ENCODE peak calls at places on chromosome 19, in five cellular contexts. G, T, Q, J and K are unnamed samples.

GRCh38 chr19:33248104-33248503 is 22.5 kb upstream of the SLC7A10 start:
- DNase-seq in G (no peak), T (no peak), Q (no peak), J (no peak), K (no peak)

GRCh38 chr19:35039881-35040456 is 1.6 kb upstream of the HPN start:
- DNase-seq in G (no peak), T (no peak), Q (no peak), J (no peak), K (no peak)

GRCh38 chr19:343941-344624 is 513 bp downstream of the MIER2 start:
- DNase-seq in G (peak), T (no peak), Q (no peak), J (no peak), K (peak)

GRCh38 chr19:1251233-1251502 is 2.8 kb downstream of the MIDN start:
- DNase-seq in G (no peak), T (peak), Q (peak), J (no peak), K (peak)

GRCh38 chr19:39518458-39518857 is 3.5 kb downstream of the SELENOV start:
- DNase-seq in G (no peak), T (no peak), Q (no peak), J (no peak), K (no peak)

GRCh38 chr19:34096020-34096915 is 76.0 kb upstream of the LSM14A start:
- DNase-seq in G (no peak), T (no peak), Q (no peak), J (no peak), K (peak)

GRCh38 chr19:44748426-44749254 is at the start of gene BCL3:
- DNase-seq in G (peak), T (peak), Q (no peak), J (peak), K (peak)

GRCh38 chr19:44908074-44908835 is 2.7 kb downstream of the APOE start:
- DNase-seq in G (no peak), T (no peak), Q (no peak), J (no peak), K (no peak)

GRCh38 chr19:33758541-33759013 is 38.1 kb upstream of the KCTD15 start:
- DNase-seq in G (peak), T (no peak), Q (no peak), J (no peak), K (no peak)

GRCh38 chr19:28039677-28040381 is 1173.1 kb downstream of the UQCRFS1 start:
- DNase-seq in G (no peak), T (no peak), Q (no peak), J (no peak), K (no peak)

GRCh38 chr19:53989600-53990533 is 1.6 kb upstream of the CACNG6 start:
- DNase-seq in G (no peak), T (no peak), Q (no peak), J (no peak), K (no peak)

GRCh38 chr19:4930664-4931063 is 21.4 kb downstream of the UHRF1 start:
- DNase-seq in G (no peak), T (no peak), Q (no peak), J (no peak), K (no peak)

GRCh38 chr19:2798733-2799132 is 13.4 kb downstream of the THOP1 start:
- DNase-seq in G (no peak), T (no peak), Q (no peak), J (no peak), K (no peak)

GRCh38 chr19:3285647-3286176 is 61.3 kb downstream of the CELF5 start:
- DNase-seq in G (peak), T (no peak), Q (no peak), J (peak), K (no peak)

GRCh38 chr19:1213391-1214286 is 8.1 kb downstream of the STK11 start:
- DNase-seq in G (peak), T (peak), Q (no peak), J (peak), K (no peak)

GRCh38 chr19:56189785-56190184 is 7.8 kb downstream of the ZSCAN5B start:
- DNase-seq in G (no peak), T (no peak), Q (no peak), J (no peak), K (no peak)

GRCh38 chr19:39352549-39353285 is 10.5 kb downstream of the SAMD4B start:
- DNase-seq in G (no peak), T (no peak), Q (no peak), J (no peak), K (no peak)

GRCh38 chr19:39307233-39307821 is 11.1 kb downstream of the IFNL1 start:
- DNase-seq in G (peak), T (no peak), Q (peak), J (no peak), K (no peak)

GRCh38 chr19:1481893-1482360 is 2.9 kb upstream of the C19orf25 start:
- DNase-seq in G (no peak), T (no peak), Q (no peak), J (no peak), K (no peak)

GRCh38 chr19:56080669-56081401 is 40.3 kb downstream of the ZNF787 start:
- DNase-seq in G (peak), T (peak), Q (no peak), J (peak), K (peak)

GRCh38 chr19:14775855-14776254 is 2.5 kb downstream of the ADGRE2 start:
- DNase-seq in G (no peak), T (no peak), Q (peak), J (no peak), K (no peak)

GRCh38 chr19:51514866-51515481 is 13.4 kb upstream of the SIGLEC12 start:
- DNase-seq in G (no peak), T (no peak), Q (no peak), J (no peak), K (no peak)

GRCh38 chr19:50870417-50871089 is 2.7 kb upstream of the KLK2 start:
- DNase-seq in G (no peak), T (no peak), Q (no peak), J (no peak), K (peak)

GRCh38 chr19:43738780-43739211 is 16.0 kb downstream of the SMG9 start:
- DNase-seq in G (no peak), T (no peak), Q (no peak), J (no peak), K (no peak)

GRCh38 chr19:43575156-43575950 is at the start of the genes PINLYP and XRCC1:
- DNase-seq in G (peak), T (peak), Q (peak), J (peak), K (peak)

GRCh38 chr19:2542341-2543069 is 66.6 kb downstream of the GADD45B start:
- DNase-seq in G (no peak), T (no peak), Q (no peak), J (no peak), K (no peak)

GRCh38 chr19:42553292-42554045 is 25.2 kb upstream of the CEACAM1 start:
- DNase-seq in G (no peak), T (no peak), Q (peak), J (no peak), K (no peak)

GRCh38 chr19:511101-511841 is 4.0 kb downstream of the TPGS1 start:
- DNase-seq in G (peak), T (no peak), Q (no peak), J (peak), K (no peak)

GRCh38 chr19:2523630-2524311 is 47.8 kb downstream of the GADD45B start:
- DNase-seq in G (no peak), T (no peak), Q (no peak), J (no peak), K (no peak)

GRCh38 chr19:34963531-34964406 is at the start of gene ZNF792:
- DNase-seq in G (peak), T (peak), Q (no peak), J (peak), K (peak)

GRCh38 chr19:3722443-3723109 is 14.4 kb downstream of the TJP3 start:
- DNase-seq in G (no peak), T (no peak), Q (no peak), J (no peak), K (peak)

GRCh38 chr19:34178276-34178614 is 5.9 kb downstream of the LSM14A start:
- DNase-seq in G (no peak), T (no peak), Q (no peak), J (no peak), K (no peak)

GRCh38 chr19:4594199-4594598 is 34.7 kb upstream of the SEMA6B start:
- DNase-seq in G (no peak), T (no peak), Q (no peak), J (no peak), K (no peak)

GRCh38 chr19:33461256-33462111 is 60.1 kb downstream of the PEPD start:
- DNase-seq in G (peak), T (peak), Q (peak), J (no peak), K (no peak)

GRCh38 chr19:44050740-44051653 is 839 bp upstream of the ZNF223 start:
- DNase-seq in G (no peak), T (no peak), Q (no peak), J (peak), K (peak)

GRCh38 chr19:38224014-38224862 is at the start of gene DPF1:
- DNase-seq in G (peak), T (no peak), Q (no peak), J (peak), K (peak)
- TF ChIP-seq CTCF in G (peak), T (no peak), Q (no peak), J (peak), K (peak)

DNA sequence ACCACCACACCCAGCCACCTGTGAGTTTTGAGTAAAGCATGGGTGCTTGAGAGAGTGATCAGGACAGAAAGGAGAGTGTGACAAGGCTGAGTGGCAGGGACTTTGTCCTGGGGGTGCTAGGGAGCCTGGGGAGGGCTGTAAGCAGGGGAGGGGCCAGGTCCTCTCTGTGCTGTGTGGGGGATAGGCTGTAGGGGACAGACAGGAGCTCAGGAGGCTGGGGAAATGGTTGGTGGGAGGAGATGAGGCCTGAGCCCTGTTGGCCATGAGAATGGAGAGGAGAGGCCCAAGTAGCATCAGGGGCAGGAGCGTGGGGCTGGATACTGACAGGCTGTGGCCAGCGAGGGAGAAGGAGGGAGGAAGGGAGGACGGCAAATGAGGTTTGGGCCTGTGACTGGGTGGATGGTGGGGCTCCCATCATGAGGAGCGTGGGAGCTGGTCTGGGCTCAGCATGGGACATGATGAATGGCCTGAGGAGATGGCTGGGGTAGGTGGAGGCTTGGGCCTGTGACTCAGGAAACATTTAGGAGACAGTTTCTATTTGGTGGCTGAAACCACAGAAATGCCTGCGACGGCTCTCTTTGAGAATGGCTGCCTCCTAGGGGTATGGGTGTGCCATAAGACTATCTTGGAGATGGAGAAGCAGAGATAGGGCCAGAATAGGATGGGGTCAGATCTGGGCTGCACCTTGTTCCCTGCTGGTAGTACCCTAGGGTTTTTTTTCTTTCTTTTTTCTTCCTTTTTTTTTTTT is 25.0 kb downstream of the GRIN2D start:
- DNase-seq in G (no peak), T (no peak), Q (no peak), J (no peak), K (no peak)
- TF ChIP-seq CTCF in G (no peak), T (no peak), Q (no peak), J (no peak), K (no peak)

DNA sequence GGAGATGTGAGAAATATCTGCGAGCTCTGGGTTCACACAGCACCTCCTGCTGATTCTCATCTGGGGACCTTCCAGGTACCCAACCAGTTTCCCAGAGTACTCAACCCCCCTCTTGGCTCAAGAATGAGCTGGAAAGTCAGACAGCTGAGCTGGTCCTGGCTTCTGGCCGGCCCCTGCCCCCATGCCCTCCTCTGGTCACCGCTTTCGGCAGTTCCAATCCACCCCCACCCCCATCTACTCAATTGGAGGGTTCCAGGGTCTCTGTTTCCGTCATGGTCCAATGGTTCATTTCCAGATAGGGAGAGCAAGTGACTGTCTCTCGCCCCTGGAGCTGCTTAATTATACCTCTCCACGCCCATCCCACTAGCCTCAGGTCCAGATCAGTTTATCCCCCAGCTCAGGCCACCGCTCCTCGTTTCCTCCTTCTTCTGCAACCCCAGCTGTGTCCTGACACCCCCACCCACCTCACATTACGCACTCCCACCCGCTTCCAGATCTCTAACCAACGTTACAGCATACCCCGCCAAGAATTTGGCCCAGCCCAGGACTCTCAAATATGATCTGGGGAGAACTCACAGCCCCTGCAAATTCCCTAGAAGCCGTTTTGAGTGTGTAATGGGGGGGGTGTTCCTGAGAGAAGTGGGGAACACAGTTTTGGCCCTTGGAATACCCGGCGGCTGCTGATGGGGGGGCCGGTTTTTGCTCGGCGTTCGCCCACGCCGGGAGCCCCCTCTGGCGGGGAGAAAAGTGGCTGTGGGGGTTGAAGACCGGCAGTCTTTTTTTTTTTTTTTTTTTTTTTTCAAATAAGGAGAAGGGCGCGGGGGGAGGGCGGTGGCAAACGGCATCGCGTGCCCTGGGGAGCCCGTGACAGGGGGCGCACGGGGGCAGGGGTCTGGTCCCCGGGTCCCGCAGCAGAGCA is 1.8 kb upstream of the PDE4A start:
- DNase-seq in G (no peak), T (no peak), Q (no peak), J (peak), K (peak)
- TF ChIP-seq CTCF in G (no peak), T (no peak), Q (no peak), J (no peak), K (no peak)

DNA sequence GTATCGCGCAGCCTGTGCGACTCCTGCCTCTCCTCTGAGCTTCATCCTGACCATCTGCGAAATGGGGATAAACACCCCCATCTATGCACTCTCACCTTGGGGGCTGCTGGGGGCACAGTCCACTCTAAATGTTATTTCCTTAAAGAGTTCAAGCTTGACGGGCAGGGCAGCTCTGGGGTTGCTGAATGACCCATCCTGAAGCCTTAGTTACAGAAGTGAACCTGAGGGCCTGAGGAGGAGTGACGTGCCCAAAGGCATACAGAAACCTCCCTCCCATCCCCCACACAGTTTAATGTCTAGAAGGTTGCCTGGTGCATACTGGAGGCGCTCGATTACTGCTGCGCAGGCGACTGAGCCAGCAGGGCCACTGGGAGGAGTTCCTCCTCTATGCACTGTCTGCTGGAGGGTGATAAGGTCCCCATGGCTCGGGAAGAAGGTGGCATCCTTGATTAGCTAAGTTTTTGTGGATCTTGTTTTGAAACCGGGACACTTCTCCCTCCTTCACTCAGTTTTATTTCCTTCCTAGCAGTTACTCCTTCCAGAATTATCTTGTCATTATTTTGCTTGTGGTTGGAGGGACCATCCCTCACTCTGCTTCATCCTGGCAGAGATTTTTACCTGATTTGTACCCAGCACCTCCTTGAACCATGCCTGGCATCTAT is 572 bp upstream of the FKBP8 start:
- DNase-seq in G (no peak), T (no peak), Q (no peak), J (peak), K (peak)
- TF ChIP-seq CTCF in G (no peak), T (no peak), Q (no peak), J (no peak), K (no peak)

GRCh38 chr19:12834976-12835757 is 788 bp upstream of the RTBDN start:
- DNase-seq in G (peak), T (no peak), Q (no peak), J (peak), K (peak)

GRCh38 chr19:12833418-12833746 is 997 bp downstream of the RTBDN start:
- DNase-seq in G (no peak), T (no peak), Q (no peak), J (no peak), K (no peak)

GRCh38 chr19:12834418-12834943 is at the start of gene RTBDN:
- DNase-seq in G (peak), T (no peak), Q (no peak), J (no peak), K (peak)

GRCh38 chr19:12836529-12836863 is 1.8 kb upstream of the MAST1 start:
- DNase-seq in G (no peak), T (no peak), Q (no peak), J (no peak), K (no peak)

GRCh38 chr19:12833747-12834417 is 497 bp downstream of the RTBDN start:
- DNase-seq in G (peak), T (no peak), Q (no peak), J (no peak), K (peak)
- TF ChIP-seq CTCF in G (no peak), T (no peak), Q (no peak), J (no peak), K (peak)

DNA sequence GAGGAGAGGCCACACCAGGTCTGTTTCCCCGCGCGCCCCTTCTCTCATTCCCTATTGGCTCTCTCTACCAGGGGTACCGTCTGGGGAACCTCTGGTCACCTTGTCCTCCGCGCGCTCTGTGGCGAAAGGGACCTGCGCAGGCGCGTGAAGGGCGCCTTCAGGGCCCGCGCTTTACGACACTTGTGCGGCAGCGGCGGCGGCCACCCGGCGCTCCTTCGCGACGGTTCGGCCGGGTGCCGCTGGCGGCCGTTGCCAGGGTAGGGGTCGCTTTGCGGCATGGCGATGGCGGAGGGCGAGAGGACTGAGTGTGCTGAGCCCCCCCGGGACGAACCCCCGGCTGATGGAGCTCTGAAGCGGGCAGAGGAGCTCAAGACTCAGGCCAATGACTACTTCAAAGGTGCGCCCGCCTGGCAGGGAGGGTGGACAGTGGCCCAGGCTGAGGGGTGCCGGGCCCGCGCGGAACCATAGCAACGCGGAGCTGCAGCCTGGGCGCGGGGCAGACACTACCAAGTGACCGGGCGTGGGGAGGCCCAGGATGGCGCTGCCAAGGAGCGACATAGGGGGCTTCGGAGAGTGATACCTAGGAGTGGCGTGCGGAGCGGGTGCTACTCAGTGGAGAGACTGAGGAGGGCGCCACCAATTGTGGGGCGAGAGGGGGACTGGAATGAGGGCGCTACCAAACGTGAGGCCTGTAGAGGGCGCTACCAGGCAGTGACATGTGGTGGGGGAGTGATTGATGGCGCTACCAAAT is at the start of gene PPP5C:
- DNase-seq in G (peak), T (peak), Q (peak), J (peak), K (peak)
- TF ChIP-seq CTCF in G (peak), T (peak), Q (peak), J (peak), K (peak)

GRCh38 chr19:6417713-6418561 is 6.7 kb downstream of the KHSRP start:
- DNase-seq in G (no peak), T (no peak), Q (no peak), J (no peak), K (peak)
- TF ChIP-seq CTCF in G (no peak), T (no peak), Q (no peak), J (no peak), K (peak)